ENCODE peak calls at places on chromosome 10, in five cellular contexts. One of them, this sample, is unnamed.

GRCh38 chr10:60722623-60723022 is 55.7 kb upstream of the CDK1 start:
- DNase-seq in heart left ventricle: no peak
- DNase-seq in Karpas-422: no peak
- DNase-seq in IMR-90: no peak
- DNase-seq in PC-9: no peak
- DNase-seq in this sample: no peak

GRCh38 chr10:83372646-83373045 is 766.7 kb upstream of the GHITM start:
- DNase-seq in IMR-90: peak; percentile 16
- DNase-seq in Karpas-422: no peak
- DNase-seq in PC-9: no peak
- DNase-seq in heart left ventricle: no peak
- DNase-seq in this sample: no peak

GRCh38 chr10:130221456-130222375 is 85.5 kb downstream of the GLRX3 start:
- DNase-seq in heart left ventricle: no peak
- DNase-seq in Karpas-422: no peak
- DNase-seq in IMR-90: no peak
- DNase-seq in PC-9: no peak
- DNase-seq in this sample: no peak

GRCh38 chr10:2572611-2573010 is 494.7 kb upstream of the PFKP start:
- DNase-seq in Karpas-422: no peak
- DNase-seq in IMR-90: no peak
- DNase-seq in PC-9: no peak
- DNase-seq in heart left ventricle: no peak
- DNase-seq in this sample: no peak

GRCh38 chr10:73088304-73088703 is 8.4 kb downstream of the P4HA1 start:
- DNase-seq in heart left ventricle: no peak
- DNase-seq in Karpas-422: no peak
- DNase-seq in PC-9: no peak
- DNase-seq in IMR-90: no peak
- DNase-seq in this sample: no peak

GRCh38 chr10:4344544-4344994 is 481.4 kb upstream of the AKR1E2 start:
- DNase-seq in heart left ventricle: peak; percentile 65
- DNase-seq in PC-9: peak; percentile 87
- DNase-seq in IMR-90: peak; percentile 100
- DNase-seq in Karpas-422: no peak
- DNase-seq in this sample: peak; percentile 42

GRCh38 chr10:75355706-75356105 is 45.9 kb downstream of the ZNF503 start:
- DNase-seq in Karpas-422: no peak
- DNase-seq in heart left ventricle: no peak
- DNase-seq in IMR-90: peak; percentile 21
- DNase-seq in PC-9: no peak
- DNase-seq in this sample: no peak

GRCh38 chr10:126904807-126905686 is at the start of gene DOCK1:
- DNase-seq in PC-9: peak; percentile 52
- DNase-seq in heart left ventricle: peak; percentile 81
- DNase-seq in Karpas-422: no peak
- DNase-seq in IMR-90: peak; percentile 68
- DNase-seq in this sample: peak; percentile 72

GRCh38 chr10:119284679-119285096 is 77.3 kb downstream of the GRK5 start:
- DNase-seq in heart left ventricle: no peak
- DNase-seq in PC-9: no peak
- DNase-seq in Karpas-422: no peak
- DNase-seq in IMR-90: no peak
- DNase-seq in this sample: peak; percentile 70

GRCh38 chr10:72087392-72087968 is 871 bp downstream of the SPOCK2 start:
- DNase-seq in IMR-90: no peak
- DNase-seq in PC-9: no peak
- DNase-seq in heart left ventricle: no peak
- DNase-seq in Karpas-422: no peak
- DNase-seq in this sample: no peak

GRCh38 chr10:79943871-79944270 is 5.0 kb downstream of the SFTPD start:
- DNase-seq in Karpas-422: no peak
- DNase-seq in PC-9: no peak
- DNase-seq in heart left ventricle: no peak
- DNase-seq in IMR-90: no peak
- DNase-seq in this sample: no peak

GRCh38 chr10:113911839-113912238 is 57.4 kb downstream of the NHLRC2 start:
- DNase-seq in Karpas-422: no peak
- DNase-seq in IMR-90: no peak
- DNase-seq in PC-9: no peak
- DNase-seq in heart left ventricle: no peak
- DNase-seq in this sample: no peak

GRCh38 chr10:16904619-16905018 is 87.4 kb upstream of the RSU1 start:
- DNase-seq in PC-9: no peak
- DNase-seq in Karpas-422: no peak
- DNase-seq in heart left ventricle: no peak
- DNase-seq in IMR-90: peak; percentile 64
- DNase-seq in this sample: no peak

GRCh38 chr10:133142523-133143199 is 17.4 kb upstream of the KNDC1 start:
- DNase-seq in Karpas-422: no peak
- DNase-seq in PC-9: no peak
- DNase-seq in heart left ventricle: no peak
- DNase-seq in IMR-90: no peak
- DNase-seq in this sample: no peak

GRCh38 chr10:84329094-84329611 is 764 bp downstream of the CCSER2 start:
- DNase-seq in PC-9: peak; percentile 19
- DNase-seq in heart left ventricle: no peak
- DNase-seq in IMR-90: peak; percentile 59
- DNase-seq in Karpas-422: peak; percentile 56
- DNase-seq in this sample: no peak

GRCh38 chr10:95430231-95430951 is 130.8 kb downstream of the SORBS1 start:
- DNase-seq in PC-9: peak; percentile 29
- DNase-seq in IMR-90: peak; percentile 44
- DNase-seq in Karpas-422: peak; percentile 68
- DNase-seq in heart left ventricle: no peak
- DNase-seq in this sample: no peak

GRCh38 chr10:86374664-86375063 is 8.1 kb upstream of the GRID1 start:
- DNase-seq in IMR-90: no peak
- DNase-seq in PC-9: no peak
- DNase-seq in heart left ventricle: peak; percentile 46
- DNase-seq in Karpas-422: no peak
- DNase-seq in this sample: no peak

GRCh38 chr10:98106531-98106930 is 27.9 kb upstream of the R3HCC1L start:
- DNase-seq in heart left ventricle: no peak
- DNase-seq in PC-9: no peak
- DNase-seq in IMR-90: no peak
- DNase-seq in Karpas-422: no peak
- DNase-seq in this sample: no peak

GRCh38 chr10:10497245-10497644 is 520.4 kb upstream of the CELF2 start:
- DNase-seq in IMR-90: no peak
- DNase-seq in PC-9: no peak
- DNase-seq in heart left ventricle: no peak
- DNase-seq in Karpas-422: no peak
- DNase-seq in this sample: no peak

GRCh38 chr10:3805227-3805790 is 20.3 kb upstream of the KLF6 start:
- DNase-seq in Karpas-422: peak; percentile 50
- DNase-seq in PC-9: peak; percentile 13
- DNase-seq in IMR-90: peak; percentile 83
- DNase-seq in heart left ventricle: no peak
- DNase-seq in this sample: no peak

GRCh38 chr10:36182059-36182654 is 540.1 kb upstream of the FZD8 start:
- DNase-seq in heart left ventricle: no peak
- DNase-seq in Karpas-422: no peak
- DNase-seq in IMR-90: no peak
- DNase-seq in PC-9: no peak
- DNase-seq in this sample: no peak

GRCh38 chr10:77085344-77085743 is 552.3 kb downstream of the KCNMA1 start:
- DNase-seq in IMR-90: no peak
- DNase-seq in Karpas-422: no peak
- DNase-seq in PC-9: no peak
- DNase-seq in heart left ventricle: no peak
- DNase-seq in this sample: no peak

GRCh38 chr10:49161411-49161997 is 26.7 kb downstream of the TMEM273 start:
- DNase-seq in IMR-90: peak; percentile 83
- DNase-seq in PC-9: no peak
- DNase-seq in heart left ventricle: no peak
- DNase-seq in Karpas-422: peak; percentile 53
- DNase-seq in this sample: no peak

GRCh38 chr10:122637371-122637770 is 62.3 kb downstream of the C10orf120 start:
- DNase-seq in Karpas-422: peak; percentile 34
- DNase-seq in PC-9: no peak
- DNase-seq in IMR-90: no peak
- DNase-seq in heart left ventricle: no peak
- DNase-seq in this sample: peak; percentile 55

GRCh38 chr10:5268234-5268633 is 71.6 kb downstream of the AKR1C4 start:
- DNase-seq in PC-9: no peak
- DNase-seq in IMR-90: no peak
- DNase-seq in heart left ventricle: no peak
- DNase-seq in Karpas-422: no peak
- DNase-seq in this sample: no peak

GRCh38 chr10:16258476-16259040 is 178.3 kb upstream of the PTER start:
- DNase-seq in IMR-90: no peak
- DNase-seq in Karpas-422: no peak
- DNase-seq in heart left ventricle: no peak
- DNase-seq in PC-9: no peak
- DNase-seq in this sample: no peak

GRCh38 chr10:8181496-8182174 is 127.1 kb downstream of the GATA3 start:
- DNase-seq in heart left ventricle: no peak
- DNase-seq in PC-9: no peak
- DNase-seq in Karpas-422: no peak
- DNase-seq in IMR-90: no peak
- DNase-seq in this sample: no peak
- H3K4me1 ChIP-seq in heart left ventricle: no peaks in the 10 kb centered on the region
- H3K4me1 ChIP-seq in PC-9: peaks cover 28% of the 10 kb centered on the region
- H3K4me1 ChIP-seq in Karpas-422: no peaks in the 10 kb centered on the region
- H3K4me1 ChIP-seq in IMR-90: no peaks in the 10 kb centered on the region
- H3K4me1 ChIP-seq in this sample: no peaks in the 10 kb centered on the region

GRCh38 chr10:131491195-131491594 is 179.7 kb upstream of the TCERG1L start:
- DNase-seq in IMR-90: no peak
- DNase-seq in PC-9: no peak
- DNase-seq in heart left ventricle: no peak
- DNase-seq in Karpas-422: no peak
- DNase-seq in this sample: no peak

GRCh38 chr10:131487822-131488221 is 176.3 kb upstream of the TCERG1L start:
- DNase-seq in heart left ventricle: no peak
- DNase-seq in PC-9: no peak
- DNase-seq in Karpas-422: no peak
- DNase-seq in IMR-90: no peak
- DNase-seq in this sample: no peak

DNA sequence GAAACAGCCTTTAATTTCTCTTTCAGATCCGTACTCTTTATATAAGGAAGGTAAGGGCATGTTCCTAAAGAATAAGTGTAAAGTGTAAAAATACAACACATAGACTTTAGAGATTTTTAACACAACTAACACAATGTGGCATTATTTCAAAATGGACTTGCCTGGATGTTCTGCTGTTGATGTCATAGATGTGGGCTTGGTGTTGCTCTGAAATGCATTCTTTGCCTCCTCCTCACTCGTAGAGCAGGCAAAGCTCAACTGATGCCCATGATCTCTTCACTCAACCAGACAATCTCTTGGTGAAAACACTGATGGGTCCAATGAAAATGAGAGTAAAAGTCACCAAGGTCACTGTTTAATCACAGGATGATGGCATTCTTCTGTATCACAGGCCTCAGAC is 174.2 kb upstream of the TCERG1L start:
- DNase-seq in PC-9: no peak
- DNase-seq in heart left ventricle: no peak
- DNase-seq in IMR-90: no peak
- DNase-seq in Karpas-422: no peak
- DNase-seq in this sample: no peak
- H3K4me3 ChIP-seq in PC-9: no peak overlapping the region
- H3K4me3 ChIP-seq in heart left ventricle: no peak overlapping the region
- H3K4me3 ChIP-seq in IMR-90: no peak overlapping the region
- H3K4me3 ChIP-seq in Karpas-422: no peak overlapping the region
- H3K4me3 ChIP-seq in this sample: no peak overlapping the region

GRCh38 chr10:43591303-43591904 is 14.8 kb upstream of the ZNF485 start:
- DNase-seq in IMR-90: no peak
- DNase-seq in Karpas-422: peak; percentile 36
- DNase-seq in PC-9: no peak
- DNase-seq in heart left ventricle: no peak
- DNase-seq in this sample: no peak

GRCh38 chr10:43598447-43598846 is 7.8 kb upstream of the ZNF485 start:
- DNase-seq in heart left ventricle: no peak
- DNase-seq in PC-9: no peak
- DNase-seq in IMR-90: peak; percentile 58
- DNase-seq in Karpas-422: peak; percentile 16
- DNase-seq in this sample: peak; percentile 23

GRCh38 chr10:43596546-43596945 is 9.7 kb upstream of the ZNF485 start:
- DNase-seq in IMR-90: no peak
- DNase-seq in Karpas-422: peak; percentile 20
- DNase-seq in PC-9: no peak
- DNase-seq in heart left ventricle: no peak
- DNase-seq in this sample: no peak

GRCh38 chr10:43595739-43596298 is 10.4 kb upstream of the ZNF485 start:
- DNase-seq in PC-9: no peak
- DNase-seq in Karpas-422: peak; percentile 39
- DNase-seq in IMR-90: no peak
- DNase-seq in heart left ventricle: no peak
- DNase-seq in this sample: no peak

DNA sequence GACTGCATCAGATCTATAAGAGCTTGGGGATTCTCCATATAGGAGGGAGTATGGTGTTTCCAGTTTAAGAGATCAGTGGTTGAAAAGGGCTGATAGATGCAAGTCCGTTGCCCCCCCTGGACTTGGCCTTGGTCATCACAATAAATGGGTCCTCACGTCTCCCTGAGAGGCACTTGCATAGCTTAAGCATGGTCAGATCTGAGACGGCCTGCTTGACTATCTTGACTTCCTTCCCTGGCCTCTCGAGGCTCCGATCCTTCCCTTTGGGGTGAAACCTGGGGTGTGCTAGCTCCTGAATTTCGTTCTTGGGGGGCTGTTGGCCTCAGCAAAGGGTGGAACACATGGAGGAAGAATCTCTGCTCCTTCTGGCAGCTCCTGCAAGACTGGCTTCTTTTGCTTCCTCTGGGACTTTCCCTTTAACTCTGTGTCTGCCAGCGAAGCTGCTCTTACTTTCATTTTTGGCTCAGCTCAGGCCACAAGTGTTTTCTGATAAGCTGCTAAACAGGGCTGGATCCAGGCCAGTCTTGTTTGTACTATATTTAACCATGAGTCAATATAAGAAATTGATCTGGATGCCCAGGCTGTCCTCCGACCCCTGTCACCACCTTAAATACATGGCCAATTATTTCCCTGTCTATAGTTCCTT is 11.2 kb upstream of the ZNF485 start:
- DNase-seq in PC-9: no peak
- DNase-seq in heart left ventricle: no peak
- DNase-seq in Karpas-422: peak; percentile 38
- DNase-seq in IMR-90: peak; percentile 50
- DNase-seq in this sample: no peak
- H3K27ac ChIP-seq in PC-9: no peak overlapping the region
- H3K27ac ChIP-seq in heart left ventricle: no peak overlapping the region
- H3K27ac ChIP-seq in Karpas-422: no peak overlapping the region
- H3K27ac ChIP-seq in IMR-90: peak overlapping the region; percentile 30
- H3K27ac ChIP-seq in this sample: no peak overlapping the region

DNA sequence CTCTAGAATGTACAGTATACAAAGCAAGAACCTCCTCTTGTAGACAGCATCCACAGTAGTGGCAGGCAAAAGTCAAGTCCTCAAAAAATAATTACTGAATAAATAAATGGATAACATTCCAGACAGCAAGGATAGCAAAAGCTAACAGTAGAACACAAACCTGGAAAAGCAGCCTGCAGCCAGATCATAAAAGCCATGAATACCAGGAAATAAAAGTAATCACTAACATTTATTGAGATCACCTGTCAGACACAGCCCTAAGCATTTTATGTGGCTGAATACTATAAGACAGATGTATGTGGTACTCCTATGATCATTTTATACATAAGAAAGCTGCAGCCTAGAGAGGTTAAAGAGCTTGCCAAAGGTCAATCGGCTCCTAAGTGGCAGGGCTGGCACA is 34.0 kb downstream of the CUL2 start:
- DNase-seq in Karpas-422: no peak
- DNase-seq in IMR-90: no peak
- DNase-seq in PC-9: no peak
- DNase-seq in heart left ventricle: no peak
- DNase-seq in this sample: no peak
- H3K4me1 ChIP-seq in Karpas-422: no peaks in the 10 kb centered on the region
- H3K4me1 ChIP-seq in IMR-90: peaks cover 11% of the 10 kb centered on the region
- H3K4me1 ChIP-seq in PC-9: peaks cover 18% of the 10 kb centered on the region
- H3K4me1 ChIP-seq in heart left ventricle: no peaks in the 10 kb centered on the region
- H3K4me1 ChIP-seq in this sample: no peaks in the 10 kb centered on the region

This sample was measured in left ventricle myocardium inferior.